ENCODE peak calls at places on chromosome 16, in seven cellular contexts. O is BE2C, D is left ventricle myocardium inferior, Y is upper lobe of right lung, R is fibroblast of lung, G is heart left ventricle, K is omental fat pad. T is an unnamed sample.

GRCh38 chr16:78925071-78925714 is 675.3 kb downstream of the MAF start:
- DNase-seq in R (no peak), O (no peak), D (peak), G (no peak), K (no peak), Y (peak), T (no peak)

GRCh38 chr16:369275-369865 is 968 bp downstream of the MRPL28 start:
- DNase-seq in K (no peak), D (no peak), Y (peak), R (no peak), G (no peak), O (no peak), T (no peak)

GRCh38 chr16:85717393-85718152 is 28.8 kb upstream of the GINS2 start:
- DNase-seq in K (no peak), D (peak), Y (peak), O (peak), G (peak), R (peak), T (peak)

GRCh38 chr16:18983565-18984424 is at the start of gene TMC7:
- DNase-seq in K (peak), Y (peak), D (peak), G (peak), O (peak), R (peak), T (no peak)

GRCh38 chr16:86479419-86479818 is 30.9 kb upstream of the FOXF1 start:
- DNase-seq in Y (no peak), R (no peak), K (no peak), G (no peak), O (no peak), D (no peak), T (no peak)

GRCh38 chr16:51637744-51638100 is 486.7 kb upstream of the SALL1 start:
- DNase-seq in Y (no peak), R (peak), D (no peak), O (no peak), K (no peak), G (no peak), T (no peak)

GRCh38 chr16:17939723-17940122 is 396.8 kb downstream of the NPIPA8 start:
- DNase-seq in O (no peak), Y (no peak), K (no peak), D (no peak), R (no peak), G (no peak), T (no peak)

GRCh38 chr16:1212616-1213194 is 12.4 kb downstream of the TPSG1 start:
- DNase-seq in Y (no peak), G (no peak), R (no peak), O (no peak), D (no peak), K (no peak), T (no peak)

GRCh38 chr16:80739523-80739922 is 64.9 kb downstream of the CDYL2 start:
- DNase-seq in K (no peak), G (no peak), Y (no peak), O (no peak), R (no peak), D (no peak), T (no peak)

GRCh38 chr16:27468941-27469531 is 67.1 kb downstream of the IL21R start:
- DNase-seq in D (no peak), Y (no peak), O (no peak), R (no peak), K (no peak), G (no peak), T (no peak)

GRCh38 chr16:1999866-2000514 is 9.6 kb downstream of the ZNF598 start:
- DNase-seq in K (no peak), G (no peak), O (peak), R (no peak), Y (no peak), D (no peak), T (no peak)

GRCh38 chr16:48279199-48279598 is 31.9 kb upstream of the ABCC11 start:
- DNase-seq in D (no peak), G (no peak), Y (no peak), R (no peak), O (no peak), K (no peak), T (no peak)

GRCh38 chr16:77946834-77947233 is 75.5 kb upstream of the CLEC3A start:
- DNase-seq in O (no peak), Y (no peak), D (no peak), K (no peak), R (peak), G (no peak), T (no peak)

GRCh38 chr16:48106445-48106844 is 49.3 kb downstream of the ABCC12 start:
- DNase-seq in Y (no peak), K (no peak), G (no peak), R (no peak), O (no peak), D (no peak), T (no peak)

GRCh38 chr16:86387461-86388440 is 122.6 kb upstream of the FOXF1 start:
- DNase-seq in O (no peak), Y (no peak), G (no peak), K (no peak), D (no peak), R (peak), T (no peak)

GRCh38 chr16:78551487-78552085 is 452.1 kb downstream of the WWOX start:
- DNase-seq in G (no peak), D (no peak), Y (no peak), O (no peak), R (no peak), K (no peak), T (no peak)

GRCh38 chr16:73043828-73044493 is 4.0 kb downstream of the ZFHX3 start:
- DNase-seq in D (no peak), R (peak), G (no peak), Y (no peak), O (no peak), K (no peak), T (no peak)

GRCh38 chr16:27620533-27620932 is 70.6 kb downstream of the KATNIP start:
- DNase-seq in G (no peak), K (no peak), D (no peak), R (no peak), O (no peak), Y (no peak), T (no peak)

GRCh38 chr16:22813223-22813945 is 578 bp upstream of the HS3ST2 start:
- DNase-seq in R (peak), O (peak), G (peak), D (peak), K (no peak), Y (peak), T (no peak)

GRCh38 chr16:10497132-10498088 is 83.0 kb downstream of the EMP2 start:
- DNase-seq in Y (no peak), O (no peak), K (no peak), D (no peak), R (peak), G (no peak), T (no peak)

DNA sequence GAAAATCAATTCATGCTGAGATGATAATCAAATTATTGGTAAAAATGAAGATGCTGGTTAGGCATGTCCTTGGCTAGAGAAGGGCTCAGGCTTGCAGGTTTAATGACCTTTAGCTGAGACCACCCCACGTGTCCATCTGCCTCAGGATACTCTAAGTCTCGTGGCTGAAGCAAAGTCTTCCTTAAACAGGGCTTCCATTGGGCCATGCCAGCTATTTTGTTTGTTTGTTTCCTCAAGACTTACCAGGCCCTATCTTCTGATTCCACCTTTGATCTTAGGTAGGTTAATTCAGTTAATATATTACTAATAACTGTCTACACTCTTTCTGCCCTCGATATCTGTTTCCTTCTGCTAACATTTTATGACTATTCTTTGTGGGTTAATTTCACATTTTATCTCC is 366.1 kb downstream of the CDH13 start:
- DNase-seq in G (no peak), K (no peak), D (no peak), Y (no peak), O (no peak), R (no peak), T (no peak)
- TF ChIP-seq CTCF in G (no peak), K (no peak), D (no peak), Y (no peak), O (no peak), R (no peak), T (no peak)

GRCh38 chr16:67843343-67843765 is 1.2 kb downstream of the THAP11 start:
- DNase-seq in O (peak), R (no peak), D (no peak), K (no peak), G (no peak), Y (no peak), T (no peak)

GRCh38 chr16:67842509-67843342 is 606 bp downstream of the THAP11 start:
- DNase-seq in G (peak), D (peak), O (peak), Y (peak), K (no peak), R (peak), T (no peak)

GRCh38 chr16:67846063-67846319 is 742 bp upstream of the NUTF2 start:
- DNase-seq in D (no peak), Y (no peak), K (no peak), G (no peak), O (no peak), R (no peak), T (no peak)

GRCh38 chr16:67845291-67846062 is 1.3 kb upstream of the NUTF2 start:
- DNase-seq in G (no peak), K (no peak), O (no peak), Y (no peak), D (no peak), R (no peak), T (no peak)

DNA sequence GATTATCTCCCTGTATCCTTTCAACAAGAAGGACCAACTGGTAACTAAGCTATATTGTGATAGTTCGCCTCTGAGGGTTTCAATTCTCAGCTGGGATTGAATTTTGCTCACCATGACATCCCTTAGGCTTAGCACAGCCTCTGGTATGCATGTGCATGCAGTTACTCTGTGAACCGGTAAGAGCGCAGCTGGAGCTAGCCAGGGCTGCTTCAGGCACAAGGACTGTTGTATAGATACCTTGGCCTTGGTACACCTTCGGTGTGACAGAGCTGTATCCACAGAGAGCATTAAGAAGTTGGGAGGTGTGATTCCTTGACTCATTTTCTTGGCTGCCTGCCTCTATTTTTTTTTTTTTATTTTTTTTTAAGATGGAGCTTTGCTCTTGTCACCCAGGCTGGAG is 2.3 kb upstream of the NUTF2 start:
- DNase-seq in O (peak), Y (no peak), R (peak), D (no peak), K (no peak), G (no peak), T (no peak)
- TF ChIP-seq CTCF in O (peak), Y (no peak), R (no peak), D (peak), K (no peak), G (no peak), T (no peak)

DNA sequence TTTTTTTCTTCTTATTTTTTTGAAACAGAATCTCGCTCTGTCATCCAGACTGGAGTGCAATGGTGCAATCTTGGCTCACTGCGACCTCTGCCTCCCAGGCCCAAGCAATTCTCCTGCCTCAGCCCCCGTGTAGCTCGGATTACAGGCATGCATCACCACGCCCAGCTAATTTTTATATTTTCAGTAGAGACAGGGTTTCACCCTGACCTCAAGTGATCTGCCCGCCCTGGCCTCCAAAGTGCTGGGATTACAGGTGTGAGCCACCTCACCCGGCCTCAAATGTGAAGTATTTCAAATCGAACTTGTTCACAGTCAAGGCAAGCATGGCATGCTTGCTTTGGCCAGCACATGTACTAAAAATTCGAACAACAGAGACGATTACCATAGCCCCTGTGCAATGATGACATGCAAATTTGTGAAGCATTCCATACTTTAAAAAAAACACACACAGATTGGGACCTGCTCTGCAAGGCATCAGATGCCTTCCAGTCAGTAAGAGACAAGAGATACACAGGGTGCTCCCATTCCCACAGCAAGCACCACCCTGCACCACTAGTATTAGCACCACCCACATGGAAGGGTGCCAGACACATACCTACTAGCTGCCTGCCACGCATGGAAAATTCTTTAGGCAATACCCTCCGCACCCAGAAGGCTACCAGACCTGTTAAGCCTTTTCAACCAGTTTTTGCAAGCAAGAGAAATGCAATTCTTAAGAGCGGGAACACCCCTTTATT is 47.2 kb downstream of the ANKRD11 start:
- DNase-seq in D (no peak), G (no peak), O (peak), K (no peak), Y (no peak), R (peak), T (no peak)
- TF ChIP-seq CTCF in D (no peak), G (no peak), O (no peak), K (no peak), Y (no peak), R (no peak), T (no peak)

DNA sequence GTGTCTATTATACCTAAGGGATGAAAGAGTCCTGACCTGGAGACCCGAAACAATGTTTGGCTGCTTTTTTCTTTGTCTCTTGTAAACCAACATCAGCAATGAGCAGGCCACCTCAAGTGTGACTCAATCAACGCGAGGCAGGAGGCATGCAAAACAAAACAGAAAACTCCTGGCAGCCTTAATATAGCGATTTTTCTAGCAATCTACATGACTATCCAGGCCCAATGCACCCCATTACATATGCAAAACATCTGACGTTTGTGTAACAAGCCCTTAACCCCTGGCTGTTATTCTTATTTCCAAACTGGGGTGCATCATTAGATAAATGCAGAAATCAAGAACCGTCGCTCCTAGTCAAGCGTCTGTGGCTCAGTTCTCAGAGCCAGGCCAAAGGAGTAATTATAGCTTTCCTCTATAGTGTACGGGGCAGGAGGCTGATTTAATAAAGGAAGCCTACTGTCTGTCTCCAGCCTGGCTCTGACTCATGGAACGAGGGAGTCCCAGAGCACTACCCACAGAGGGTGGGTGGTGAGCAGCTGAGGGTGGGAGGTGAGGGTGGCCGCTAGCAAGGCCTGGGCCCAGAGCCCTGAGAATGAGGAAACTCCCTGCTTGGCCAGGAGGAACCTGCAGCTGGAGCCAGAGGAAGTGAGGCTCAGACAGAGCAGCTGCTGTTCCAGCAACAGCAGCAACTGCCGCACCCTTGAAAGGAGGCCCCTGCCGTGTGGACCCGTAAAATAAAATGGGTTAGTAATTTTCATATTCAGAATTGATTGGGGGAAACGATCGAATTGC is 43.9 kb downstream of the CHD9 start:
- DNase-seq in R (peak), G (peak), Y (peak), O (peak), K (peak), D (peak), T (peak)
- TF ChIP-seq CTCF in R (no peak), G (no peak), Y (no peak), O (no peak), K (no peak), D (peak), T (no peak)

GRCh38 chr16:50001144-50001543 is 23.9 kb upstream of the CNEP1R1 start:
- DNase-seq in K (no peak), D (no peak), O (no peak), R (no peak), Y (no peak), G (no peak), T (no peak)
- TF ChIP-seq CTCF in K (no peak), D (no peak), O (no peak), R (no peak), Y (no peak), G (no peak), T (no peak)

GRCh38 chr16:82748026-82748425 is 121.3 kb downstream of the CDH13 start:
- DNase-seq in D (peak), G (peak), Y (no peak), K (no peak), O (no peak), R (peak), T (no peak)
- TF ChIP-seq CTCF in D (peak), G (peak), Y (no peak), K (no peak), O (no peak), R (peak), T (no peak)

GRCh38 chr16:31700530-31701388 is 172.8 kb upstream of the ZNF267 start:
- DNase-seq in O (no peak), R (peak), Y (peak), D (peak), K (peak), G (peak), T (peak)
- TF ChIP-seq CTCF in O (peak), R (peak), Y (peak), D (peak), K (no peak), G (no peak), T (no peak)

GRCh38 chr16:70529051-70529777 is 5.6 kb downstream of the SF3B3 start:
- DNase-seq in K (no peak), O (no peak), D (no peak), R (peak), Y (no peak), G (no peak), T (no peak)
- TF ChIP-seq CTCF in K (no peak), O (peak), D (peak), R (peak), Y (peak), G (peak), T (no peak)

GRCh38 chr16:53503270-53503911 is 382 bp upstream of the AKTIP start:
- DNase-seq in O (peak), Y (peak), D (peak), K (peak), G (peak), R (peak), T (peak)

GRCh38 chr16:53504665-53505064 is 1.7 kb upstream of the AKTIP start:
- DNase-seq in O (no peak), Y (no peak), G (no peak), K (no peak), D (no peak), R (peak), T (no peak)

GRCh38 chr16:53502331-53503269 is at the start of gene AKTIP:
- DNase-seq in K (no peak), G (peak), Y (peak), R (peak), D (peak), O (no peak), T (no peak)

GRCh38 chr16:53506254-53506653 is 3.2 kb upstream of the AKTIP start:
- DNase-seq in O (no peak), K (no peak), Y (no peak), R (no peak), G (no peak), D (no peak), T (no peak)

DNA sequence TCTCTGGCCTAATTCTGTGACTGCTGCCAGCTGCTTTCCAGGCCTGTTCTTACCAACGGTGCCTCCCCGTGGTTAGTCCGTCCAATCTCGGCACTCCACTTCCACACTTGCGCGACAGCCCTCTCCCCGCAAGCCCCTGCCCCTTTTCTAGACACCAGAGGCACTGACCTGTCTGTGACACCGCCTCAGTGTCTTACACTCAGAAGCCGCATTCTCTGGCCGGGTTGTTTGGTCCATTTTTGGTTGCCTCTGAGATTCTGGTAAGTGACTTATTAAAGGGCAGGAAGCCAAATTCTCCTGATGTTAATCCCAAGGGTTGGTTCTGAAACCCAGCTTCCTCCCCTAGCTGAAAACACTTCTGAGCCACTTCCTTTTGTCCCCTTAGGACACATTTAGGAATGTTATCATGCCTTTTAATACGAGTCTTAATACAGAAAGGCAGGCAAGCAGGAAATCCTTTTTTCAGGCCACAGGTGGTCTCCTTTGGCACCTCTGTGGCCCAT is 1.2 kb upstream of the AKTIP start:
- DNase-seq in G (peak), O (peak), D (peak), R (peak), K (no peak), Y (peak), T (no peak)
- TF ChIP-seq CTCF in G (no peak), O (no peak), D (no peak), R (no peak), K (no peak), Y (no peak), T (no peak)

T was measured in activated B cell treated with CpG ODN at 0.5 μM for 24 hours.